ENCODE peak calls at places on chromosomes 11 and 22, in eight cellular contexts. One of them, this sample, is unnamed.

GRCh38 chr22:33467067-33467466 is 408.9 kb upstream of the SYN3 start:
- DNase-seq in HCT116: no peak
- DNase-seq in endothelial cell of umbilical vein: no peak
- DNase-seq in GM12878: no peak
- DNase-seq in SK-N-SH: no peak
- DNase-seq in HepG2: no peak
- DNase-seq in K562: no peak
- DNase-seq in H1: no peak
- DNase-seq in this sample: no peak

GRCh38 chr22:44755956-44756361 is 3.6 kb downstream of the ARHGAP8 start:
- DNase-seq in HCT116: peak; percentile 40
- DNase-seq in endothelial cell of umbilical vein: no peak
- DNase-seq in GM12878: no peak
- DNase-seq in SK-N-SH: no peak
- DNase-seq in HepG2: no peak
- DNase-seq in K562: no peak
- DNase-seq in H1: no peak
- DNase-seq in this sample: no peak

GRCh38 chr11:72703281-72704008 is 29.2 kb upstream of the PDE2A start:
- DNase-seq in HCT116: no peak
- DNase-seq in endothelial cell of umbilical vein: no peak
- DNase-seq in GM12878: no peak
- DNase-seq in SK-N-SH: no peak
- DNase-seq in HepG2: no peak
- DNase-seq in K562: no peak
- DNase-seq in H1: no peak
- DNase-seq in this sample: no peak

GRCh38 chr11:131025421-131026126 is 109.3 kb upstream of the SNX19 start:
- DNase-seq in HCT116: no peak
- DNase-seq in endothelial cell of umbilical vein: no peak
- DNase-seq in GM12878: peak; percentile 28
- DNase-seq in SK-N-SH: no peak
- DNase-seq in HepG2: no peak
- DNase-seq in K562: no peak
- DNase-seq in H1: no peak
- DNase-seq in this sample: no peak

GRCh38 chr22:39041908-39042307 is 1.2 kb downstream of the APOBEC3F start:
- DNase-seq in HCT116: no peak
- DNase-seq in endothelial cell of umbilical vein: no peak
- DNase-seq in GM12878: no peak
- DNase-seq in SK-N-SH: no peak
- DNase-seq in HepG2: no peak
- DNase-seq in K562: no peak
- DNase-seq in H1: no peak
- DNase-seq in this sample: no peak

GRCh38 chr11:15905815-15906214 is 450.5 kb downstream of the SOX6 start:
- DNase-seq in HCT116: no peak
- DNase-seq in endothelial cell of umbilical vein: no peak
- DNase-seq in GM12878: no peak
- DNase-seq in SK-N-SH: no peak
- DNase-seq in HepG2: no peak
- DNase-seq in K562: no peak
- DNase-seq in H1: no peak
- DNase-seq in this sample: no peak

GRCh38 chr11:6681505-6681904 is 1.6 kb downstream of the MRPL17 start:
- DNase-seq in HCT116: no peak
- DNase-seq in endothelial cell of umbilical vein: no peak
- DNase-seq in GM12878: no peak
- DNase-seq in SK-N-SH: no peak
- DNase-seq in HepG2: no peak
- DNase-seq in K562: no peak
- DNase-seq in H1: no peak
- DNase-seq in this sample: no peak

GRCh38 chr11:8267831-8268529 is 4.3 kb upstream of the LMO1 start:
- DNase-seq in HCT116: no peak
- DNase-seq in endothelial cell of umbilical vein: no peak
- DNase-seq in GM12878: no peak
- DNase-seq in SK-N-SH: peak; percentile 82
- DNase-seq in HepG2: no peak
- DNase-seq in K562: no peak
- DNase-seq in H1: no peak
- DNase-seq in this sample: no peak

GRCh38 chr11:109971184-109971523 is 122.0 kb upstream of the ZC3H12C start:
- DNase-seq in HCT116: no peak
- DNase-seq in endothelial cell of umbilical vein: peak; percentile 94
- DNase-seq in GM12878: no peak
- DNase-seq in SK-N-SH: no peak
- DNase-seq in HepG2: no peak
- DNase-seq in K562: no peak
- DNase-seq in H1: no peak
- DNase-seq in this sample: peak; percentile 98

GRCh38 chr11:128342511-128343133 is 244.7 kb downstream of the ETS1 start:
- DNase-seq in HCT116: no peak
- DNase-seq in endothelial cell of umbilical vein: peak; percentile 98
- DNase-seq in GM12878: peak; percentile 39
- DNase-seq in SK-N-SH: no peak
- DNase-seq in HepG2: peak; percentile 60
- DNase-seq in K562: no peak
- DNase-seq in H1: no peak
- DNase-seq in this sample: no peak

GRCh38 chr11:2860636-2861035 is 24.9 kb downstream of the CDKN1C start:
- DNase-seq in HCT116: no peak
- DNase-seq in endothelial cell of umbilical vein: no peak
- DNase-seq in GM12878: peak; percentile 11
- DNase-seq in SK-N-SH: no peak
- DNase-seq in HepG2: peak; percentile 57
- DNase-seq in K562: no peak
- DNase-seq in H1: no peak
- DNase-seq in this sample: no peak

GRCh38 chr11:75465701-75466531 is 32.9 kb upstream of the KLHL35 start:
- DNase-seq in HCT116: no peak
- DNase-seq in endothelial cell of umbilical vein: peak; percentile 88
- DNase-seq in GM12878: no peak
- DNase-seq in SK-N-SH: no peak
- DNase-seq in HepG2: no peak
- DNase-seq in K562: no peak
- DNase-seq in H1: no peak
- DNase-seq in this sample: no peak

GRCh38 chr11:2768471-2769408 is 68.9 kb upstream of the KCNQ1OT1 start:
- DNase-seq in HCT116: peak; percentile 38
- DNase-seq in endothelial cell of umbilical vein: no peak
- DNase-seq in GM12878: no peak
- DNase-seq in SK-N-SH: no peak
- DNase-seq in HepG2: no peak
- DNase-seq in K562: peak; percentile 63
- DNase-seq in H1: no peak
- DNase-seq in this sample: no peak

GRCh38 chr11:119843760-119844330 is 114.8 kb upstream of the NECTIN1 start:
- DNase-seq in HCT116: no peak
- DNase-seq in endothelial cell of umbilical vein: no peak
- DNase-seq in GM12878: no peak
- DNase-seq in SK-N-SH: peak; percentile 55
- DNase-seq in HepG2: no peak
- DNase-seq in K562: no peak
- DNase-seq in H1: no peak
- DNase-seq in this sample: no peak

GRCh38 chr11:2451336-2451735 is 6.5 kb downstream of the KCNQ1 start:
- DNase-seq in HCT116: no peak
- DNase-seq in endothelial cell of umbilical vein: no peak
- DNase-seq in GM12878: no peak
- DNase-seq in SK-N-SH: no peak
- DNase-seq in HepG2: no peak
- DNase-seq in K562: no peak
- DNase-seq in H1: no peak
- DNase-seq in this sample: no peak

GRCh38 chr22:21666786-21667185 is 974 bp downstream of the PPIL2 start:
- DNase-seq in HCT116: no peak
- DNase-seq in endothelial cell of umbilical vein: no peak
- DNase-seq in GM12878: no peak
- DNase-seq in SK-N-SH: no peak
- DNase-seq in HepG2: no peak
- DNase-seq in K562: peak; percentile 78
- DNase-seq in H1: no peak
- DNase-seq in this sample: no peak

GRCh38 chr22:21661991-21662390 is 3.8 kb upstream of the PPIL2 start:
- DNase-seq in HCT116: no peak
- DNase-seq in endothelial cell of umbilical vein: no peak
- DNase-seq in GM12878: no peak
- DNase-seq in SK-N-SH: no peak
- DNase-seq in HepG2: no peak
- DNase-seq in K562: no peak
- DNase-seq in H1: no peak
- DNase-seq in this sample: no peak

GRCh38 chr22:21663738-21664137 is 2.1 kb upstream of the PPIL2 start:
- DNase-seq in HCT116: no peak
- DNase-seq in endothelial cell of umbilical vein: no peak
- DNase-seq in GM12878: no peak
- DNase-seq in SK-N-SH: no peak
- DNase-seq in HepG2: no peak
- DNase-seq in K562: no peak
- DNase-seq in H1: no peak
- DNase-seq in this sample: no peak

GRCh38 chr22:21669026-21669425 is 3.2 kb downstream of the PPIL2 start:
- DNase-seq in HCT116: no peak
- DNase-seq in endothelial cell of umbilical vein: no peak
- DNase-seq in GM12878: no peak
- DNase-seq in SK-N-SH: no peak
- DNase-seq in HepG2: no peak
- DNase-seq in K562: no peak
- DNase-seq in H1: no peak
- DNase-seq in this sample: no peak

GRCh38 chr22:21665047-21665851 is 563 bp upstream of the PPIL2 start:
- DNase-seq in HCT116: no peak
- DNase-seq in endothelial cell of umbilical vein: no peak
- DNase-seq in GM12878: no peak
- DNase-seq in SK-N-SH: no peak
- DNase-seq in HepG2: no peak
- DNase-seq in K562: peak; percentile 69
- DNase-seq in H1: no peak
- DNase-seq in this sample: no peak
- H3K9ac ChIP-seq in HCT116: peak overlapping the region; percentile 88
- H3K9ac ChIP-seq in endothelial cell of umbilical vein: peak overlapping the region; percentile 86
- H3K9ac ChIP-seq in GM12878: no peak overlapping the region
- H3K9ac ChIP-seq in SK-N-SH: peak overlapping the region; percentile 78
- H3K9ac ChIP-seq in HepG2: peak overlapping the region; percentile 89
- H3K9ac ChIP-seq in K562: peak overlapping the region; percentile 81
- H3K9ac ChIP-seq in H1: no peak overlapping the region
- H3K9ac ChIP-seq in this sample: peak overlapping the region; percentile 19

DNA sequence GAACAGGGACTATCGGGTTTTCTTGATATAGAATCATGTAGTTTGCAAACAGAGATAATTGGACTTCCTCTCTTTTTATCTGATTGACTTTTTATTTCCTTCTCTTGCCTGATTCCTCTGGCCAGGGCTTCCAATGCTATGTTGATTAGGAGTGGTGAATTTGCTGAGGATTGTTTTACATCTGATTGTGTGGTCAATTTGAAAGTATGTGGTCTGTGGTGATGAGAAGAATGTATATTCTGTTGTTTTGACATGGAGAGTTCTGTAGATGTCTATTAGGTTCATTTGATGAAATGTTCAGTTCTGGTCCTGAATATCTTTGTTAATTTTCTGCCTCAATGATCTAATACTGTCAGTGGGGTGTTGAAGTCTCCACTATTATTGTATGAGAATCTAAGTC is 713.2 kb upstream of the CCDC179 start:
- DNase-seq in HCT116: no peak
- DNase-seq in endothelial cell of umbilical vein: no peak
- DNase-seq in GM12878: no peak
- DNase-seq in SK-N-SH: no peak
- DNase-seq in HepG2: no peak
- DNase-seq in K562: no peak
- DNase-seq in H1: no peak
- DNase-seq in this sample: no peak
- H3K27ac ChIP-seq in HCT116: no peak overlapping the region
- H3K27ac ChIP-seq in endothelial cell of umbilical vein: no peak overlapping the region
- H3K27ac ChIP-seq in GM12878: no peak overlapping the region
- H3K27ac ChIP-seq in SK-N-SH: no peak overlapping the region
- H3K27ac ChIP-seq in HepG2: no peak overlapping the region
- H3K27ac ChIP-seq in K562: no peak overlapping the region
- H3K27ac ChIP-seq in H1: no peak overlapping the region
- H3K27ac ChIP-seq in this sample: no peak overlapping the region

DNA sequence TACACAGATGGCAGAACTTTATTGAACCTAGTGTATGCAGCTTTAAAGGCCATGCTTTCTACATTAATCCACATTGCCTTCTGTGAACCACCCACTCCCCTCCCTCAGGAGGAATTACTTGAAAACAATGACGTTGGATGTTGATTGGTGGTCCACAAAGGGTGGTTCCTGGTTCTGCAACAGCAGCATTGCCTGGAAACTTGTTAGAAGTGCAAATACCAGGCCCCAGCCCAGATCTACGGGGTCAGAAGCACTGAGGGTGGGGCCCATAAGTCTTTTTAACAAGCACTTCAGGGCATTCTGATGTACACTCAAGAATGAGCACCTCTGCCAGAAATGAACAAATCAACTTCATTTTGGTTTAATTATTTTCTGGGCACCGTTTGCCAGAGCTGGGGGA is 91.0 kb downstream of the ISX start:
- DNase-seq in HCT116: no peak
- DNase-seq in endothelial cell of umbilical vein: no peak
- DNase-seq in GM12878: no peak
- DNase-seq in SK-N-SH: no peak
- DNase-seq in HepG2: no peak
- DNase-seq in K562: no peak
- DNase-seq in H1: no peak
- DNase-seq in this sample: no peak
- TF ChIP-seq POLR2AphosphoS5 in HCT116: no peak
- TF ChIP-seq POLR2AphosphoS5 in endothelial cell of umbilical vein: no peak
- TF ChIP-seq POLR2AphosphoS5 in GM12878: no peak
- TF ChIP-seq POLR2AphosphoS5 in SK-N-SH: no peak
- TF ChIP-seq POLR2AphosphoS5 in HepG2: no peak
- TF ChIP-seq POLR2AphosphoS5 in K562: no peak
- TF ChIP-seq POLR2AphosphoS5 in H1: no peak
- TF ChIP-seq POLR2AphosphoS5 in this sample: no peak

GRCh38 chr22:24178502-24179440 is 2.5 kb upstream of the SUSD2 start:
- DNase-seq in HCT116: no peak
- DNase-seq in endothelial cell of umbilical vein: no peak
- DNase-seq in GM12878: no peak
- DNase-seq in SK-N-SH: peak; percentile 57
- DNase-seq in HepG2: no peak
- DNase-seq in K562: no peak
- DNase-seq in H1: no peak
- DNase-seq in this sample: no peak

GRCh38 chr22:24178021-24178431 is 3.3 kb upstream of the SUSD2 start:
- DNase-seq in HCT116: no peak
- DNase-seq in endothelial cell of umbilical vein: no peak
- DNase-seq in GM12878: no peak
- DNase-seq in SK-N-SH: no peak
- DNase-seq in HepG2: no peak
- DNase-seq in K562: no peak
- DNase-seq in H1: no peak
- DNase-seq in this sample: no peak

GRCh38 chr22:24181088-24181995 is at the start of gene SUSD2:
- DNase-seq in HCT116: no peak
- DNase-seq in endothelial cell of umbilical vein: no peak
- DNase-seq in GM12878: no peak
- DNase-seq in SK-N-SH: no peak
- DNase-seq in HepG2: peak; percentile 76
- DNase-seq in K562: peak; percentile 34
- DNase-seq in H1: no peak
- DNase-seq in this sample: no peak

GRCh38 chr22:24180316-24181087 is 785 bp upstream of the SUSD2 start:
- DNase-seq in HCT116: no peak
- DNase-seq in endothelial cell of umbilical vein: no peak
- DNase-seq in GM12878: no peak
- DNase-seq in SK-N-SH: no peak
- DNase-seq in HepG2: no peak
- DNase-seq in K562: no peak
- DNase-seq in H1: no peak
- DNase-seq in this sample: no peak

GRCh38 chr22:24179478-24180210 is 1.6 kb upstream of the SUSD2 start:
- DNase-seq in HCT116: no peak
- DNase-seq in endothelial cell of umbilical vein: no peak
- DNase-seq in GM12878: no peak
- DNase-seq in SK-N-SH: no peak
- DNase-seq in HepG2: no peak
- DNase-seq in K562: no peak
- DNase-seq in H1: no peak
- DNase-seq in this sample: no peak
- H3K9ac ChIP-seq in HCT116: no peak overlapping the region
- H3K9ac ChIP-seq in endothelial cell of umbilical vein: no peak overlapping the region
- H3K9ac ChIP-seq in GM12878: no peak overlapping the region
- H3K9ac ChIP-seq in SK-N-SH: no peak overlapping the region
- H3K9ac ChIP-seq in HepG2: no peak overlapping the region
- H3K9ac ChIP-seq in K562: no peak overlapping the region
- H3K9ac ChIP-seq in H1: no peak overlapping the region
- H3K9ac ChIP-seq in this sample: no peak overlapping the region